ENCODE peak calls at places on chromosome 18, in seven cellular contexts. N is ecto neural progenitor cell, B is T-helper 17 cell, P is fibroblast of mammary gland, L is NCI-H510A treated with DMSO at 0.1 percent for 48 hours, O is AG09319, V is germinal center. G is an unnamed sample.

GRCh38 chr18:28425886-28426285 is 249.0 kb upstream of the CDH2 start:
- DNase-seq in B (no peak), P (no peak), V (no peak), N (no peak), L (no peak), O (no peak), G (no peak)

GRCh38 chr18:58556333-58557012 is 72.4 kb downstream of the ALPK2 start:
- DNase-seq in O (no peak), P (no peak), V (no peak), L (no peak), B (no peak), N (peak; percentile 76), G (no peak)

GRCh38 chr18:79883461-79884295 is 67.8 kb downstream of the SLC66A2 start:
- DNase-seq in L (no peak), N (no peak), P (no peak), V (no peak), O (no peak), B (no peak), G (peak; percentile 20)

GRCh38 chr18:23141022-23141999 is 6.0 kb downstream of the CABLES1 start:
- DNase-seq in N (no peak), O (no peak), P (no peak), B (no peak), V (no peak), L (peak; percentile 33), G (no peak)

GRCh38 chr18:72762505-72763122 is 105.2 kb downstream of the NETO1 start:
- DNase-seq in L (peak; percentile 97), V (peak; percentile 6), P (peak; percentile 74), B (no peak), N (no peak), O (peak; percentile 31), G (no peak)

GRCh38 chr18:35005963-35006577 is 35.1 kb upstream of the MAPRE2 start:
- DNase-seq in P (peak; percentile 76), L (peak; percentile 96), B (no peak), N (no peak), O (no peak), V (peak; percentile 59), G (no peak)

GRCh38 chr18:12879840-12880531 is 4.1 kb downstream of the PTPN2 start:
- DNase-seq in P (peak; percentile 22), L (no peak), B (no peak), O (no peak), N (no peak), V (peak; percentile 39), G (no peak)

GRCh38 chr18:47944972-47945843 is 14.7 kb upstream of the SMAD2 start:
- DNase-seq in B (no peak), O (no peak), P (peak; percentile 75), L (no peak), N (no peak), V (no peak), G (no peak)

GRCh38 chr18:6056171-6056932 is 161.0 kb upstream of the TMEM200C start:
- DNase-seq in B (no peak), N (no peak), V (peak; percentile 6), P (peak; percentile 71), L (peak; percentile 73), O (no peak), G (no peak)